ENCODE peak calls at places on chromosomes 5 and 9, in seven cellular contexts. C is upper lobe of right lung, N is tibial artery, A is BE2C, B is vagina, W is Peyer's patch, U is tibial nerve. G is an unnamed sample. For H3K36me3, H3K4me1 and H3K9me3, the result is how much of the 10 kb centered on the place peaks cover.

GRCh38 chr5:132594170-132594569 is 37.4 kb downstream of the RAD50 start:
- DNase-seq in C (no peak), N (no peak), A (no peak), B (no peak), W (no peak), U (no peak), G (no peak)

GRCh38 chr5:10030219-10030831 is 219.4 kb downstream of the ATPSCKMT start:
- DNase-seq in C (no peak), N (no peak), A (peak), B (no peak), W (no peak), U (no peak), G (peak)

GRCh38 chr9:137241490-137242328 is 622 bp downstream of the TUBB4B start:
- DNase-seq in C (peak), N (peak), A (no peak), B (no peak), W (peak), U (peak), G (no peak)

GRCh38 chr5:150671509-150672236 is 10.6 kb downstream of the MYOZ3 start:
- DNase-seq in C (no peak), N (peak), A (no peak), B (no peak), W (no peak), U (no peak), G (no peak)

GRCh38 chr5:116554764-116555163 is 19.9 kb downstream of the SEMA6A start:
- DNase-seq in C (no peak), N (no peak), A (no peak), B (no peak), W (no peak), U (no peak), G (no peak)

GRCh38 chr5:81650992-81651391 is 99.9 kb downstream of the SSBP2 start:
- DNase-seq in C (no peak), N (no peak), A (no peak), B (no peak), W (no peak), U (no peak), G (no peak)

GRCh38 chr5:170503970-170504525 is at the start of gene KCNIP1:
- DNase-seq in C (no peak), N (no peak), A (peak), B (no peak), W (no peak), U (no peak), G (no peak)

GRCh38 chr5:137731201-137731600 is 4.7 kb downstream of the KLHL3 start:
- DNase-seq in C (no peak), N (no peak), A (no peak), B (no peak), W (no peak), U (no peak), G (no peak)

GRCh38 chr5:110514030-110514429 is 212.4 kb downstream of the TMEM232 start:
- DNase-seq in C (no peak), N (no peak), A (no peak), B (no peak), W (no peak), U (no peak), G (no peak)

GRCh38 chr9:131614340-131614739 is 69.0 kb downstream of the PRRT1B start:
- DNase-seq in C (no peak), N (no peak), A (no peak), B (no peak), W (no peak), U (no peak), G (no peak)

GRCh38 chr9:131611586-131611985 is 66.3 kb downstream of the PRRT1B start:
- DNase-seq in C (no peak), N (no peak), A (no peak), B (no peak), W (no peak), U (no peak), G (no peak)

GRCh38 chr9:131613921-131614320 is 68.6 kb downstream of the PRRT1B start:
- DNase-seq in C (no peak), N (no peak), A (no peak), B (no peak), W (no peak), U (no peak), G (no peak)

GRCh38 chr9:131613346-131613745 is 68.0 kb downstream of the PRRT1B start:
- DNase-seq in C (no peak), N (no peak), A (no peak), B (no peak), W (no peak), U (no peak), G (no peak)

GRCh38 chr9:131612851-131613250 is 67.5 kb downstream of the PRRT1B start:
- DNase-seq in C (no peak), N (no peak), A (no peak), B (no peak), W (no peak), U (no peak), G (no peak)
- H3K36me3 ChIP-seq in C (half or more), N (under half), A (under half), B (under half), W (under half), U (under half), G (under half)

GRCh38 chr5:98804066-98804465 is 30.6 kb downstream of the RGMB start:
- DNase-seq in C (no peak), N (no peak), A (no peak), B (no peak), W (no peak), U (no peak), G (no peak)
- H3K4me1 ChIP-seq in C (under half), N (under half), A (under half), B (under half), W (under half), U (under half), G (under half)

DNA sequence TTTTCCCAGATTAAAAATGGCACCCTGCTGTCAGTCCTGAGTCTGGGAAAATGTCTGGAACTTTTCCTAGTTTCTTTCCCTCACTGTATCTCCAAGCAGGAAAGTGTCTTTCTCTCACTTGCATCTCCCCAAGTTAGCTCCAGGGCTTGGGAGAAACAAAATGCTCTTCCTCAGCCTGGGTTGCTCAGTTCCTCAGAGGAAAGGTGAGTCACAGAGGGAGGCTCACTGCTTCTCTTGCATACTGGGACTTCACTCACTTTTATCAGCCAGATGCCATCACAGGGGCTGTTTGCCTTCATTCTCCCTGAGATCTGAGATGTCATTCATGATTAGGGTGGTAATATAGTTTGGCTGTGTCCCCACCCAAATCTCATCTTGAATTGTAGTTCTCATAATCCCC is 519.9 kb downstream of the SEMA5A start:
- DNase-seq in C (no peak), N (no peak), A (no peak), B (no peak), W (no peak), U (no peak), G (no peak)
- H3K9me3 ChIP-seq in C (under half), N (under half), A (under half), B (under half), W (under half), U (under half), G (under half)

DNA sequence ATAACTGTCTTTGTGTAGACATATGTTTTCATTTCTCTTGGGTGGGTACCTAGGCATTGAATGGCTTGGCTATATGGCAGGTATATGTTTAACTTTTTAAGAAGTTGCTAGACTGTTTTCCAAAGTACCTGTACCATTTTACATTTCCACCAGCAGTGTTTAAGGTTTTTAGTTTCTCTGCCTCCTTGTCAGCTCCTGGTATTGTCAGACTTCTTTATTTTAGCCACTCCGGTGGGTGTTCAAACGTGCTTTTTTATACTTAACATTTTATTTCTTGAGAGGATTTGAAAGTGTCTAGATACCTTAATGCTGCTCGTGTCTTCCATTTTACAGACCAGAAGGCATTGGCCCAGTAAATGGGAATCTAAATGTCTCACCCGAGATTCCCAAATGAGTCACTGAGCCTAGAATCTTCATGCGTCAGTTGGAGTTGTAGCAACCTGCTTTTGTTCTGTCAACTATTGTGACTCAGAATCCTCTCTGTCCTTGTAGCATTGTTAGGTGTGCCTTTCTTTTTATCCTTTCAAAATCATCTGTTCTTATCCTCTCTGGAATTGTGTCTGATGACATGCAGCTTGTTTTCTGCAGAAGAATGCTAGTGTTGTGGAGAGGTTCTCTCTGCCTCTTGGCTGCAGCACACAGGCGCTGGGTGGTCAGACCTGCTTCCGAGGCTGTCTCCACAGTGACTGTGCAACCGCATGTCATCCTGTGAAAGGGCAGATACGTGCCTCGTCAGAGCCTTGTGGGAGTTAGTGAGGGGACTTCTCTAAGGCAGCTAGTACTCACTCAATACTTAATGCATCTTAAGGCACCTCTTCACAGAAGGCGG is 291.8 kb downstream of the AOPEP start:
- DNase-seq in C (peak), N (no peak), A (no peak), B (no peak), W (no peak), U (no peak), G (no peak)
- H3K36me3 ChIP-seq in C (under half), N (half or more), A (half or more), B (under half), W (under half), U (under half), G (under half)

GRCh38 chr9:121942313-121942712 is 150.8 kb downstream of the TTLL11 start:
- DNase-seq in C (no peak), N (no peak), A (no peak), B (no peak), W (no peak), U (no peak), G (no peak)
- H3K4me1 ChIP-seq in C (under half), N (under half), A (under half), B (under half), W (under half), U (under half), G (under half)

GRCh38 chr5:32951003-32951402 is 239.9 kb downstream of the NPR3 start:
- DNase-seq in C (no peak), N (no peak), A (no peak), B (no peak), W (no peak), U (no peak), G (no peak)
- H3K9me3 ChIP-seq in C (under half), N (under half), A (under half), B (under half), W (under half), U (under half), G (under half)

GRCh38 chr9:128103589-128103962 is 24.0 kb downstream of the PTGES2 start:
- DNase-seq in C (no peak), N (no peak), A (no peak), B (no peak), W (no peak), U (no peak), G (no peak)
- H3K36me3 ChIP-seq in C (half or more), N (half or more), A (half or more), B (under half), W (under half), U (under half), G (under half)

GRCh38 chr5:145465487-145466263 is 369.5 kb downstream of the PRELID2 start:
- DNase-seq in C (no peak), N (no peak), A (no peak), B (no peak), W (no peak), U (no peak), G (no peak)
- H3K4me1 ChIP-seq in C (under half), N (under half), A (under half), B (under half), W (under half), U (under half), G (under half)

GRCh38 chr9:113012492-113012891 is 500 bp upstream of the ZNF883 start:
- DNase-seq in C (no peak), N (no peak), A (no peak), B (no peak), W (no peak), U (no peak), G (no peak)
- H3K9me3 ChIP-seq in C (under half), N (under half), A (under half), B (under half), W (under half), U (under half), G (under half)

GRCh38 chr5:124700333-124700732 is 46.1 kb downstream of the ZNF608 start:
- DNase-seq in C (no peak), N (no peak), A (no peak), B (no peak), W (no peak), U (no peak), G (no peak)
- H3K36me3 ChIP-seq in C (under half), N (under half), A (under half), B (under half), W (under half), U (under half), G (under half)